ENCODE peak calls at places on chromosomes 1 and 21, in five cellular contexts. Q is Calu3; U is AG04449; W is CD8-positive, alpha-beta T cell; K is cardiac fibroblast. Z is an unnamed sample.

GRCh38 chr1:50620680-50621329 is 197.6 kb upstream of the DMRTA2 start:
- DNase-seq in Q (peak), W (no peak), K (peak), U (no peak), Z (no peak)

GRCh38 chr1:232557661-232558260 is 72.2 kb downstream of the SIPA1L2 start:
- DNase-seq in Q (no peak), U (no peak), W (no peak), K (no peak), Z (no peak)

GRCh38 chr1:31985430-31985829 is 28.2 kb upstream of the KHDRBS1 start:
- DNase-seq in U (no peak), Q (no peak), K (peak), W (no peak), Z (no peak)

GRCh38 chr1:48026275-48026674 is 29.1 kb upstream of the TRABD2B start:
- DNase-seq in W (no peak), U (no peak), Q (no peak), K (peak), Z (no peak)

GRCh38 chr1:226304291-226304955 is 4.5 kb downstream of the LIN9 start:
- DNase-seq in U (no peak), K (no peak), W (no peak), Q (no peak), Z (no peak)

GRCh38 chr1:31424568-31424967 is 11.6 kb downstream of the SERINC2 start:
- DNase-seq in U (no peak), W (no peak), Q (no peak), K (no peak), Z (no peak)

GRCh38 chr1:236394905-236395779 is 1.1 kb downstream of the EDARADD start:
- DNase-seq in U (no peak), Q (peak), W (peak), K (peak), Z (no peak)

GRCh38 chr1:192809286-192810252 is 730 bp downstream of the RGS2 start:
- DNase-seq in K (peak), U (no peak), Q (peak), W (peak), Z (no peak)

GRCh38 chr1:61152706-61153105 is 70.3 kb downstream of the NFIA start:
- DNase-seq in Q (peak), U (no peak), W (no peak), K (no peak), Z (no peak)

GRCh38 chr1:88763649-88764406 is 79.8 kb downstream of the PKN2 start:
- DNase-seq in K (peak), W (no peak), Q (no peak), U (peak), Z (no peak)

GRCh38 chr1:234544094-234544579 is 65.2 kb upstream of the TARBP1 start:
- DNase-seq in U (peak), Q (peak), W (peak), K (peak), Z (no peak)

GRCh38 chr1:214422137-214422671 is 129.2 kb downstream of the PTPN14 start:
- DNase-seq in K (peak), Q (no peak), W (no peak), U (no peak), Z (no peak)

GRCh38 chr21:32120231-32120630 is 158.6 kb downstream of the MIS18A start:
- DNase-seq in Q (no peak), W (no peak), K (no peak), U (no peak), Z (no peak)

GRCh38 chr1:44787506-44787905 is 464 bp downstream of the BEST4 start:
- DNase-seq in K (no peak), U (no peak), Q (no peak), W (no peak), Z (peak)

GRCh38 chr1:6221210-6221784 is 14.5 kb downstream of the ICMT start:
- DNase-seq in W (no peak), Q (no peak), U (no peak), K (no peak), Z (no peak)

GRCh38 chr1:160085686-160086089 is 4.3 kb downstream of the KCNJ9 start:
- DNase-seq in W (peak), K (peak), U (no peak), Q (peak), Z (no peak)

GRCh38 chr1:64965239-64966157 is 851 bp downstream of the JAK1 start:
- DNase-seq in W (peak), K (peak), Q (peak), U (no peak), Z (no peak)

DNA sequence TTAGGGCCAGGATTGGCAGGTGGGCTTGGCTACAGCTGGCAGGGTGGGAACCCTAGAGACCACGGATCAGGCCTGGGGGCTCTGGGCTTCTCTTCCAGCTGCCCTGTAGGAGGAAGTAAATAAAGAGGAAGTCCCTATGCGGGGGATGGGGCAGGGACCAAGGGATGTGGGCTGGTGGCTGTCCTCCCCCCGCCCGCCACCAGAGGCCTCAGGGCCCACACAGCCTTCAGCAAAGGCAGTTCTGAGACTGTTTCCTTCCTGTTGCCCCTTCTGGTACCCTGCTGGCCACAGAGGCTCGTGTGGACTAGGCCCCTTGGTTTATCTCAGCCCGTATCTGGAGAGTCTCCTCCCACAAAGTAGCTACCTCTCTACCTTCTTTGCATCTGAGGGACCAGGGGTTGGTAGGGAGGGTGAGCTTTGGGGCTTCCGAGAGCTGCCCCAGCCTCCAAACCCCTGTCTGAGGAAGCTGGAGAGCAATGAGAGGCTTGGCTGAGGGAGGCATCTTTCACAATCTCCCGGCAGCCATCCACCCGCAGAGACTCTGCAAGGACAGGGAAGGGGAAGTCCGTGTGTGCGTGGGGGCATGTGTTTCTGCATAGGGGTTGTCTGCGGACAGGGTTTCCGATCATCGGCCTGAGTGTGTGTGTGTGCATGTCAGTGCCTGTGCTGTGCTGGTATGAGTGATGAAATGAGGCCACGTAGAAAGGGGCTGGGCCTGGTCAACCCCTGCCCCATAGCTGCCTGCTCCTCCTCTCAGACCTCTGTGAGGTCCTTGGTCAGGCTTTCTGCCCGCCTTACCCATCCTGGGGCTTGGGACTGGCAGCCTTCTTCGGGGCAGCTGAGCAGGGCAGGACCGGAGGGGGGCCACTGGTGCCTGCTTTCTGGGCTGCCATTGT is 12.5 kb downstream of the RPS6KA1 start:
- DNase-seq in W (peak), U (no peak), Q (peak), K (peak), Z (no peak)
- TF ChIP-seq CTCF in W (peak), U (peak), Q (no peak), K (peak), Z (peak)

DNA sequence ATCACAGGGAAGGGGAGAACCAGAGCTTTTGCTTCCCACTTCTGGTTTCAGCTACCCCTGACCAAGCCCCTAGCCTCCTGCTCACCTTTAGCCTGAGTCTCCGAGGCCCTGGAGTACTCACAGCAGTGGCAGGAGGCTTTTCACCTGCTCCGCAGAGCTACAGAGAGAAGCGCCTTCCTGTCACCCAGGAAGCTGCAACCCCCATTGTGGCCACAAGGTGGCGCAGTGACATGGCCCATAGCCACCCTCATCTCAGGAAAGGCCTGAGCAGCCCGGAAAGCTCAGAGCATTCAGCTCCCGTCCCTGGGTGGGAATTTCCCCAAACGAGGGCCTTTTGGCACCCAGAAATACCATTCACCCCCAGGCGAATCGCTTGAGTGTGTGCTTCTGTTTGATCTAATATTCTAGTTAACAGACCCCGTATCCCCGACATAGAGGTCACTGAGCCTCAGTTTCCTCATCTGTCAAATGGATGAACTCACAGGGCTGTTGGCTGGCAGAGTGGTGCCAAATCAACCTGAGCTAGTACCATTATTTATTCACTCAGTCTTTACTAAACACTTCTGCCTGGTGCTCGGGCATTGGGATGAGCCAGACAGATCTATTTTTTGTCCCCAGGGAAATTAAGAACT is 25.3 kb downstream of the A3GALT2 start:
- DNase-seq in W (peak), U (no peak), Q (peak), K (peak), Z (no peak)
- TF ChIP-seq CTCF in W (peak), U (peak), Q (peak), K (peak), Z (peak)

GRCh38 chr1:206004821-206005220 is 1.6 kb upstream of the RAB7B start:
- DNase-seq in U (no peak), Q (no peak), K (no peak), W (no peak), Z (no peak)
- TF ChIP-seq CTCF in U (no peak), Q (no peak), K (no peak), W (no peak), Z (no peak)

GRCh38 chr1:151839457-151840409 is at the start of gene C2CD4D:
- DNase-seq in K (no peak), Q (peak), W (peak), U (no peak), Z (no peak)
- TF ChIP-seq CTCF in K (no peak), Q (no peak), W (no peak), U (no peak), Z (no peak)

GRCh38 chr1:185245466-185245865 is 71.6 kb downstream of the IVNS1ABP start:
- DNase-seq in U (no peak), Q (no peak), W (no peak), K (peak), Z (no peak)

GRCh38 chr1:185250063-185250462 is 67.0 kb downstream of the IVNS1ABP start:
- DNase-seq in K (no peak), W (no peak), Q (no peak), U (no peak), Z (no peak)

GRCh38 chr1:185244015-185244747 is 72.9 kb downstream of the IVNS1ABP start:
- DNase-seq in K (peak), Q (peak), W (no peak), U (peak), Z (no peak)

GRCh38 chr1:185249563-185249962 is 67.5 kb downstream of the IVNS1ABP start:
- DNase-seq in W (no peak), Q (no peak), K (no peak), U (no peak), Z (no peak)
- TF ChIP-seq CTCF in W (no peak), Q (no peak), K (no peak), U (no peak), Z (no peak)

GRCh38 chr21:41580758-41581554 is 73.0 kb upstream of the TMPRSS2 start:
- DNase-seq in K (no peak), W (no peak), U (no peak), Q (no peak), Z (no peak)

GRCh38 chr21:41582298-41582840 is 74.4 kb upstream of the TMPRSS2 start:
- DNase-seq in Q (no peak), K (no peak), U (no peak), W (no peak), Z (no peak)

GRCh38 chr21:41582866-41583265 is 74.9 kb upstream of the TMPRSS2 start:
- DNase-seq in K (no peak), U (no peak), Q (no peak), W (no peak), Z (no peak)

GRCh38 chr21:41583274-41583790 is 75.4 kb upstream of the TMPRSS2 start:
- DNase-seq in K (no peak), U (no peak), W (no peak), Q (peak), Z (no peak)

GRCh38 chr21:41581592-41582228 is 73.8 kb upstream of the TMPRSS2 start:
- DNase-seq in Q (no peak), U (no peak), W (no peak), K (no peak), Z (no peak)
- TF ChIP-seq CTCF in Q (no peak), U (no peak), W (no peak), K (no peak), Z (no peak)

GRCh38 chr1:74505889-74506288 is 6.5 kb downstream of the LRRC53 start:
- DNase-seq in U (no peak), K (no peak), W (no peak), Q (no peak), Z (no peak)
- TF ChIP-seq CTCF in U (no peak), K (no peak), W (no peak), Q (no peak), Z (no peak)

DNA sequence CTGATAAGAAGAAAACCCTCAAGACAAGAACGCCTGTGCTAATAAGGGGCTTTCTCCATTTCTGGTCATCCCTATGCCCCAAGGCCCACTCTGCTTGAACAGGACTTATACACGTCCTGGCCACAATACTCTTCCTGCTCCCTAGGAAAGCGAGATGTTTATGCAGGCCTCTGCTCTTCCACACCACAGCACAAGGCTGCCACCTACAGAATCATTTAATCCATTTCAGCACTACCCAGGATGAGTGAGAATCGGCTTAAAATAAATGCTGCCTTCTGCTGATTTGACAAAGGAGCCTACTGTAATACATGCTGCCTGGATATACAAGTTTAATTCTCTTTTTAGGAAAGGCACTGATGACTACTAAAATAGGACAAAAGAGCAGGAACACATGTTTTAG is 29.4 kb downstream of the FRRS1 start:
- DNase-seq in Q (no peak), U (peak), W (no peak), K (peak), Z (no peak)
- TF ChIP-seq CTCF in Q (no peak), U (peak), W (no peak), K (peak), Z (peak)

Z was measured in chondrocyte.